ENCODE peak calls at places on chromosomes 3 and 15, in five cellular contexts. S, Q, F, M and N are unnamed samples. For H3K4me1, the result is how much of the 10 kb centered on the place peaks cover.

GRCh38 chr3:179967622-179968021 is 69.1 kb downstream of the PEX5L start:
- DNase-seq in S (peak), Q (no peak), F (no peak), M (peak), N (no peak)

GRCh38 chr3:126548556-126549466 is 9.9 kb downstream of the C3orf22 start:
- DNase-seq in S (no peak), Q (peak), F (peak), M (no peak), N (peak)

GRCh38 chr15:54979949-54980348 is 216.8 kb downstream of the RSL24D1 start:
- DNase-seq in S (no peak), Q (peak), F (no peak), M (no peak), N (no peak)

GRCh38 chr3:113946831-113947230 is 982 bp upstream of the ZDHHC23 start:
- DNase-seq in S (no peak), Q (no peak), F (no peak), M (no peak), N (no peak)

GRCh38 chr3:28247286-28247685 is 5.9 kb downstream of the CMC1 start:
- DNase-seq in S (no peak), Q (no peak), F (no peak), M (no peak), N (no peak)

GRCh38 chr15:61185759-61186158 is 43.3 kb downstream of the RORA start:
- DNase-seq in S (no peak), Q (no peak), F (no peak), M (no peak), N (no peak)

GRCh38 chr3:150787741-150788370 is 24.9 kb upstream of the SIAH2 start:
- DNase-seq in S (peak), Q (peak), F (peak), M (peak), N (peak)

GRCh38 chr3:52798978-52799476 is 4.4 kb downstream of the ITIH3 start:
- DNase-seq in S (peak), Q (peak), F (no peak), M (peak), N (no peak)

GRCh38 chr15:73593278-73594074 is 39.7 kb downstream of the NPTN start:
- DNase-seq in S (no peak), Q (peak), F (no peak), M (no peak), N (no peak)

GRCh38 chr15:36053746-36054145 is 507.8 kb upstream of the DPH6 start:
- DNase-seq in S (peak), Q (no peak), F (no peak), M (no peak), N (no peak)

GRCh38 chr15:25019434-25019833 is 64.6 kb downstream of the SNRPN start:
- DNase-seq in S (no peak), Q (no peak), F (no peak), M (no peak), N (no peak)

GRCh38 chr15:25022233-25022632 is 67.4 kb downstream of the SNRPN start:
- DNase-seq in S (peak), Q (no peak), F (no peak), M (no peak), N (no peak)
- H3K4me1 ChIP-seq in S (under half), Q (under half), F (under half), M (under half), N (under half)

GRCh38 chr3:72892081-72892763 is 4.4 kb downstream of the GXYLT2 start:
- DNase-seq in S (peak), Q (no peak), F (no peak), M (no peak), N (no peak)
- H3K27ac ChIP-seq in S (peak), Q (peak), F (no peak), M (no peak), N (peak)

GRCh38 chr15:78052545-78052944 is 25.0 kb downstream of the TBC1D2B start:
- DNase-seq in S (no peak), Q (no peak), F (no peak), M (no peak), N (no peak)

GRCh38 chr15:78050441-78050809 is 27.1 kb downstream of the TBC1D2B start:
- DNase-seq in S (no peak), Q (no peak), F (no peak), M (no peak), N (no peak)

GRCh38 chr15:78050851-78051250 is 26.7 kb downstream of the TBC1D2B start:
- DNase-seq in S (no peak), Q (no peak), F (no peak), M (no peak), N (no peak)

GRCh38 chr15:78049691-78050440 is 27.6 kb downstream of the TBC1D2B start:
- DNase-seq in S (peak), Q (no peak), F (no peak), M (no peak), N (no peak)

DNA sequence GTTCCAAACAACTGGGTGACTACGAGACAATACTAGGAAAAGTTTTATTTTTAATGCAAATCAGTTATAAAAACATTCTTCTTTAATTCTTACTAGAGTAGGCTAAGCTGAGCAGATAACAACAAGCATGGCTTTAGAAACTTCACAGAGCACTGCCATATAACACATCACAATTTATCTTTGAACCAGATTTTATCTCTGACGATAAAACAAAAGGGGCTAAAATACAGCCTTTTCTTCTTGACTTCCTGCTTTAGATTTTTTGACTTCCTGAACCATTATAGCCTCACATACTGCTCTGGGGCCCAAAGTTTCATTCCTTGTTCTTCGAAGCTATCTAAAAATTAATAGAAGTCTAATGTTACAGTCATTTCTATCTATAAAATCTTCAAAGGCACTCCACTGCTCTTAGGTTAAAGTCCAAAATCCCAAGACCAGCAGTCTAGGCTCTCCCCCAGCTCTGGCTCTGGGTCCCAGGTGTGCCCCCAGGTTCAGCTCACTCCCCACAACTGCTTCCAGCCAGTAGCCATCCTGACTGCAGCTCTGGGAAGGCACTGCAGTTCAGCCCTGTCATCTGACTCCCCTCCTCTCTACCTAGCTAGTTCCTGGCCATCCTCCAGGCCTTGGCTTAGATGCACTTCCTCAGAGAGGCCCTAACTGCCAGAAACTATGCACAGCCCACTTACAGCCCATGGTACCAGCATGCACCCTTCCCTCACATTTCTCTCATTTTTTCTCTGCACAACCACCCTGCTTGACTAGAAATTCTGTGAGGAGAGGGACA is 25.7 kb downstream of the TBC1D2B start:
- DNase-seq in S (no peak), Q (no peak), F (no peak), M (no peak), N (no peak)
- H3K4me1 ChIP-seq in S (under half), Q (half or more), F (under half), M (under half), N (under half)

DNA sequence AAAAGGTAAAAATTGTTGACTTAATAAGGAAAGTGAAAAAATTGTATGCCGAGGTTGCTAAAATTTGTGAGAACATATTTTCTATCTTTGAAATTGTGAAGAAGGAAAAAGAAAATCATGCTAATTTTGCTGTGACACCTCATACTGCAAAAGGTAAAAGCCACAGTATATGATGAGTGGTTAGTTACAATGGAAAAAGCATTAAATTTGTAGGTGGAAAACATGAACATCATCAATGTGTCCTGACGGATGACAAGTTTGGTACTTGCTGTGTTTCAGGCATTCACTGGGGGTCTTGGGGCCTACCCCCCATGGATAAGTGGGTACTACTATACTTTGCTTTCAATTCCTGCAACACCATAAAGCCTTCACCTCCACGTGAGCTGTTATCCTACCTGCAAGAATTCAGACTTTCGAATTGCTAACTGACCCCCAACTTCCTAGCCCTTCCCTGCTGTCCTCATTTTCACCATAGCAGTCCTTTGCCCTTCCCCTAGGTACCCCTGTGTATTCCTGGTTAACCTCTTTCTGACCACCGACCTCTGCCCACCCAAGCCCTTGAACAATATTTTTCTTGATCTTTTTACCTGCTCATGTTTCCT is 62.4 kb downstream of the RAB7A start:
- DNase-seq in S (no peak), Q (no peak), F (no peak), M (no peak), N (no peak)
- H3K27ac ChIP-seq in S (peak), Q (no peak), F (peak), M (no peak), N (no peak)